ENCODE peak calls at places on chromosomes 7 and 10, in four cellular contexts. S is ovary, N is tibial artery, Y is thoracic aorta. G is an unnamed sample.

GRCh38 chr10:74575191-74575720 is 251.1 kb upstream of the KAT6B start:
- DNase-seq in Y (no peak), S (no peak), N (no peak), G (no peak)

GRCh38 chr10:50326757-50327701 is 75.7 kb upstream of the ASAH2 start:
- DNase-seq in Y (no peak), N (peak; percentile 30), S (no peak), G (no peak)

GRCh38 chr7:105802611-105803520 is 73.5 kb downstream of the ATXN7L1 start:
- DNase-seq in Y (no peak), S (no peak), N (no peak), G (no peak)

GRCh38 chr7:81244213-81244612 is 325.4 kb upstream of the SEMA3C start:
- DNase-seq in Y (no peak), N (no peak), S (no peak), G (no peak)

GRCh38 chr7:98250789-98251188 is 1.2 kb downstream of the TECPR1 start:
- DNase-seq in N (no peak), S (no peak), Y (no peak), G (no peak)

GRCh38 chr7:12504144-12504543 is 66.4 kb upstream of the SCIN start:
- DNase-seq in S (no peak), Y (no peak), N (no peak), G (no peak)

GRCh38 chr10:96556003-96556402 is 30.8 kb downstream of the TM9SF3 start:
- DNase-seq in S (no peak), N (no peak), Y (no peak), G (no peak)

GRCh38 chr7:48085942-48086341 is 3.1 kb upstream of the UPP1 start:
- DNase-seq in S (no peak), N (no peak), Y (no peak), G (no peak)

GRCh38 chr7:33722383-33723096 is 182.8 kb upstream of the BMPER start:
- DNase-seq in S (no peak), N (no peak), Y (no peak), G (no peak)

DNA sequence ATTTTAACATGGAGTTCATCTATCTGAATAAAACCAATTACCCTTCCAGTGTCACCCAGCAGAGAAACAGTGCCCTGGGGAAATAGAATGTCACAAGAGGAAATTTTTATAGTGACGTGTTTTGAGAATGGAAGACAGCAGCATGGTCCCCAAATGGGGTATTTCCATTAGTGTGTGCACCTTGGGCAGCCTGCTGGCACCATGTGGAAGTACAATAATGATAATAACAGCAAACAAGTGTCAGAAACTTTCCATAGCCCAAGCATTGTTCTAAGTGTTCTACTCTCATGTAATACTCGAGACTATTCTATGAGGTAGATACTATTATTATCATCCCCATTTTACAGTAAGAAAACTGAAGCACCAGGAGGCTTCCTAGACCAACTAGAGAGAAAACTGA is 2.2 kb upstream of the PDE1C start:
- DNase-seq in S (no peak), Y (no peak), N (no peak), G (no peak)
- TF ChIP-seq CTCF in S (no peak), Y (no peak), N (no peak), G (peak; percentile 7)

DNA sequence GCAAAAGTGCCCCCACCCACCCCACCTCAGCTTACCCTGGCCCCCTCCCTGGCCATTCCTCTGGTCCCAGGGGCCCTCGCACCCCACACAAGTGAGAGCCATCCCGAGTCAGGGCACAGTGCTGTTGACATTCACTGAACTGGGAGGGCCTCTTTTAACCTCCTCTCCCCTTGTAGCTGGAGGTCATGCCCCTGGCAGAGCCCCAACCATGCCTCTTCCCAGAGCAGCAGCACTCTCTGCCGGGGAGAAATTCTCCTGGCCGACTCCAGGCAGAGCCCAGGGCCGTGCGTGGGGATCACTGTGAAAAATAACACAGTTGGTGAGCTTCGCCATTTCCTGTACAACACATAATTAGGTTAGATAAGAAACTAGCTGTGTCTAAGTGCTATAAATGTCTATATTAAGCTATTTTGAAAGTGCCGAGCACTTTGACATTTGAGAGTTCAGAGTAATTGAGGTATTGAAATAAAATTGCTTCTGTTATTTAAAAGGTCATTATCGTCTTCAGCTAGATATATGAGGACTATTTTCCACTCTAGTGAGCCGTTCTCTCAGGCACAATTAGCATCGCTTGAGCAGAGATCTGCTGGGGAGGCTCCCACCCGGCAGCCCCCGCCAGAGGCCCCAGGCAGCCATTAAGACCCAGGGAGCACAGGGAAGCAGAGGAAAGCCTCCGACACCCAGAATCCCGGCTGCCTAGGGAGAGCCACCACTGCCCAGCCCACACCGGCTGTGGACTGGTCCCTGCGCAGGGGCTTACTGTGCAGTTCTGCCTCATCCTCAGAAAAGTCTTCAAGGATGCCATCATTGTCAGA is 62.4 kb upstream of the LRRC18 start:
- DNase-seq in N (no peak), Y (no peak), S (peak; percentile 73), G (no peak)
- H3K4me1 ChIP-seq in N (no peaks in the 10 kb centered on the region), Y (no peaks in the 10 kb centered on the region), S (peaks cover 11% of the 10 kb centered on the region), G (no peaks in the 10 kb centered on the region)

DNA sequence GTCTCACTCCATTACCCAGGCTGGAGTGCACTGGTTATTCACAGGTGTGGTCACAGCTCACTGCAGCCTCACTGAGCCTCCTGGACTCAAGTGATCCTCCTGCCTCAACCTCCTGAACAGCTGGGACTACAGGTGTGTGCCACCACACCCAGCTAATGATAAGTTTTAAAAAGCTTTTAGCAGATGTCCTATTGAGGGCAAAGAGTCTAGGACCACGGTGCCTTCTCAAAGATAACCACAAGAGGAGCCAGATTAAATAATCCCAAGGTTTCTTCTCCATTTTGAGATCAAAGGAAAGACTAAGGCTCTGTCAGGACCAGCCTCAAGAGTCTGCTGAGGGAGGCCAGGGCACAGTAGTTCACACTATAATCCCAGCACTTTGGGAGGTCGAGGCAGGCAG is 4.7 kb downstream of the ATP5MF start:
- DNase-seq in Y (no peak), N (no peak), S (no peak), G (no peak)
- TF ChIP-seq CTCF in Y (no peak), N (no peak), S (no peak), G (no peak)

GRCh38 chr7:55189447-55189760 is 170.6 kb downstream of the EGFR start:
- DNase-seq in N (no peak), Y (no peak), S (no peak), G (no peak)
- H3K4me1 ChIP-seq in N (no peaks in the 10 kb centered on the region), Y (no peaks in the 10 kb centered on the region), S (peaks cover 26% of the 10 kb centered on the region), G (peaks cover 71% of the 10 kb centered on the region)

GRCh38 chr7:44307301-44307900 is 18.0 kb downstream of the CAMK2B start:
- DNase-seq in Y (no peak), S (no peak), N (no peak), G (peak; percentile 72)
- TF ChIP-seq CTCF in Y (no peak), S (no peak), N (peak; percentile 13), G (no peak)

GRCh38 chr10:119221666-119222065 is 14.3 kb downstream of the GRK5 start:
- DNase-seq in Y (no peak), N (no peak), S (no peak), G (no peak)
- H3K4me1 ChIP-seq in Y (peaks cover 69% of the 10 kb centered on the region), N (no peaks in the 10 kb centered on the region), S (peaks cover 30% of the 10 kb centered on the region), G (peaks cover 97% of the 10 kb centered on the region)

GRCh38 chr10:114300036-114300645 is 61.1 kb downstream of the VWA2 start:
- DNase-seq in S (no peak), N (no peak), Y (no peak), G (no peak)
- TF ChIP-seq CTCF in S (no peak), N (no peak), Y (no peak), G (no peak)

GRCh38 chr7:5638994-5639393 is 142.5 kb downstream of the RNF216 start:
- DNase-seq in N (no peak), S (no peak), Y (no peak), G (no peak)
- H3K4me1 ChIP-seq in N (no peaks in the 10 kb centered on the region), S (peaks cover 20% of the 10 kb centered on the region), Y (peaks cover 36% of the 10 kb centered on the region), G (peaks cover 52% of the 10 kb centered on the region)